ENCODE peak calls at places on chromosomes 16 and 17, in nine cellular contexts. W is endothelial cell, T is GM12865, D is epithelial cell of esophagus, C is RWPE1, U is Peyer's patch, J is HFFc6, F is cardiac muscle cell, E is A549. Y is an unnamed sample.

GRCh38 chr16:87391950-87392822 is at the start of gene MAP1LC3B:
- DNase-seq in C (peak; percentile 93), D (peak; percentile 96), J (peak; percentile 94), W (peak; percentile 99), U (peak; percentile 98), F (peak; percentile 97), T (peak; percentile 98), E (peak; percentile 95), Y (peak; percentile 95)

GRCh38 chr16:17658881-17659280 is 188.1 kb upstream of the XYLT1 start:
- DNase-seq in F (no peak), E (no peak), U (no peak), T (no peak), J (no peak), W (no peak), C (no peak), D (no peak), Y (no peak)

GRCh38 chr16:27097671-27098275 is 31.0 kb downstream of the C16orf82 start:
- DNase-seq in T (no peak), D (no peak), W (no peak), U (peak; percentile 53), E (no peak), C (no peak), F (no peak), J (no peak), Y (peak; percentile 35)

GRCh38 chr16:75244844-75245758 is 6.3 kb downstream of the BCAR1 start:
- DNase-seq in W (peak; percentile 79), C (peak; percentile 78), U (peak; percentile 80), D (peak; percentile 82), F (peak; percentile 90), E (peak; percentile 67), T (peak; percentile 43), J (peak; percentile 95), Y (peak; percentile 87)

GRCh38 chr16:17970366-17970765 is 366.2 kb downstream of the NPIPA8 start:
- DNase-seq in W (no peak), J (no peak), T (no peak), C (no peak), U (no peak), D (no peak), E (no peak), F (no peak), Y (no peak)

GRCh38 chr16:77711775-77712174 is 10.5 kb upstream of the NUDT7 start:
- DNase-seq in W (no peak), U (peak; percentile 65), F (no peak), E (no peak), C (no peak), T (no peak), D (no peak), J (no peak), Y (no peak)

GRCh38 chr17:31327534-31328526 is 6.4 kb upstream of the EVI2A start:
- DNase-seq in D (peak; percentile 83), C (peak; percentile 57), F (no peak), U (no peak), E (peak; percentile 19), J (peak; percentile 76), T (no peak), W (no peak), Y (peak; percentile 78)

GRCh38 chr17:55451203-55451641 is 29.6 kb upstream of the MMD start:
- DNase-seq in W (no peak), C (no peak), T (no peak), U (no peak), D (no peak), E (no peak), J (peak; percentile 25), F (peak; percentile 58), Y (no peak)

GRCh38 chr17:81187120-81187519 is 21.1 kb upstream of the AATK start:
- DNase-seq in F (no peak), T (no peak), J (no peak), U (no peak), D (no peak), W (no peak), E (no peak), C (no peak), Y (no peak)

GRCh38 chr16:64952177-64952576 is 169.7 kb downstream of the CDH11 start:
- DNase-seq in C (no peak), F (no peak), T (peak; percentile 5), W (no peak), D (peak; percentile 18), U (no peak), J (peak; percentile 31), E (no peak), Y (peak; percentile 70)

GRCh38 chr16:57826706-57827625 is 24.7 kb upstream of the KIFC3 start:
- DNase-seq in E (no peak), C (no peak), T (no peak), F (no peak), J (peak; percentile 9), U (peak; percentile 71), D (no peak), W (no peak), Y (no peak)

GRCh38 chr16:1036121-1036520 is 36.4 kb upstream of the SSTR5 start:
- DNase-seq in J (no peak), W (no peak), C (peak; percentile 14), T (no peak), D (no peak), U (no peak), E (no peak), F (peak; percentile 34), Y (no peak)

GRCh38 chr17:55513885-55514590 is 2.8 kb upstream of the SMIM36 start:
- DNase-seq in E (peak; percentile 61), W (peak; percentile 77), U (peak; percentile 90), C (peak; percentile 46), F (peak; percentile 83), J (peak; percentile 53), T (peak; percentile 84), D (peak; percentile 73), Y (peak; percentile 80)

GRCh38 chr16:20359997-20360396 is 7.5 kb upstream of the UMOD start:
- DNase-seq in C (no peak), T (no peak), W (peak; percentile 46), J (no peak), U (no peak), E (no peak), F (peak; percentile 47), D (no peak), Y (no peak)
- TF ChIP-seq CTCF in C (no peak), T (no peak), W (peak; percentile 32), J (no peak), U (no peak), E (peak; percentile 6), F (peak; percentile 15), D (no peak), Y (no peak)

GRCh38 chr17:58365980-58366595 is 14.1 kb upstream of the SUPT4H1 start:
- DNase-seq in W (no peak), T (no peak), E (no peak), J (no peak), F (no peak), U (no peak), C (no peak), D (no peak), Y (no peak)

GRCh38 chr17:58364270-58364942 is 12.4 kb upstream of the SUPT4H1 start:
- DNase-seq in T (no peak), W (no peak), C (peak; percentile 56), U (peak; percentile 70), D (peak; percentile 87), J (no peak), E (no peak), F (peak; percentile 44), Y (peak; percentile 15)

GRCh38 chr17:58367462-58367861 is 15.5 kb upstream of the SUPT4H1 start:
- DNase-seq in T (no peak), F (no peak), E (no peak), J (no peak), W (no peak), U (no peak), C (no peak), D (no peak), Y (no peak)

GRCh38 chr17:58363457-58364185 is 11.6 kb upstream of the SUPT4H1 start:
- DNase-seq in E (no peak), F (no peak), D (no peak), T (no peak), C (no peak), J (no peak), U (no peak), W (no peak), Y (no peak)

GRCh38 chr17:58365185-58365979 is 13.4 kb upstream of the SUPT4H1 start:
- DNase-seq in T (no peak), F (no peak), W (no peak), J (no peak), U (no peak), D (no peak), C (no peak), E (no peak), Y (no peak)
- TF ChIP-seq CTCF in T (no peak), F (no peak), W (no peak), J (no peak), U (no peak), D (no peak), C (no peak), E (no peak), Y (no peak)

GRCh38 chr16:71645450-71645849 is 19.5 kb downstream of the MARVELD3 start:
- DNase-seq in W (no peak), D (peak; percentile 71), J (peak; percentile 13), C (peak; percentile 42), T (peak; percentile 44), U (peak; percentile 55), F (peak; percentile 17), E (peak; percentile 70), Y (peak; percentile 34)
- TF ChIP-seq CTCF in W (peak; percentile 17), D (peak; percentile 69), J (peak; percentile 62), C (peak; percentile 21), T (peak; percentile 51), U (peak; percentile 32), F (peak; percentile 70), E (peak; percentile 39), Y (peak; percentile 24)

GRCh38 chr16:31073073-31073822 is 792 bp downstream of the ZNF668 start:
- DNase-seq in J (peak; percentile 83), U (peak; percentile 97), E (peak; percentile 92), C (peak; percentile 92), D (peak; percentile 97), F (peak; percentile 95), T (peak; percentile 90), W (peak; percentile 94), Y (peak; percentile 90)

GRCh38 chr16:31071861-31072260 is 2.2 kb downstream of the ZNF668 start:
- DNase-seq in E (no peak), U (no peak), C (no peak), F (no peak), W (no peak), T (peak; percentile 31), J (peak; percentile 81), D (peak; percentile 18), Y (peak; percentile 11)

GRCh38 chr16:31073823-31074072 is 292 bp downstream of the ZNF668 start:
- DNase-seq in F (no peak), E (no peak), U (no peak), C (no peak), D (no peak), W (no peak), J (no peak), T (no peak), Y (no peak)

GRCh38 chr16:31074073-31074813 is at the start of the genes ZNF646 and ZNF668:
- DNase-seq in D (peak; percentile 100), T (peak; percentile 100), W (peak; percentile 91), J (peak; percentile 99), F (peak; percentile 99), C (peak; percentile 96), E (peak; percentile 99), U (peak; percentile 100), Y (peak; percentile 98)

DNA sequence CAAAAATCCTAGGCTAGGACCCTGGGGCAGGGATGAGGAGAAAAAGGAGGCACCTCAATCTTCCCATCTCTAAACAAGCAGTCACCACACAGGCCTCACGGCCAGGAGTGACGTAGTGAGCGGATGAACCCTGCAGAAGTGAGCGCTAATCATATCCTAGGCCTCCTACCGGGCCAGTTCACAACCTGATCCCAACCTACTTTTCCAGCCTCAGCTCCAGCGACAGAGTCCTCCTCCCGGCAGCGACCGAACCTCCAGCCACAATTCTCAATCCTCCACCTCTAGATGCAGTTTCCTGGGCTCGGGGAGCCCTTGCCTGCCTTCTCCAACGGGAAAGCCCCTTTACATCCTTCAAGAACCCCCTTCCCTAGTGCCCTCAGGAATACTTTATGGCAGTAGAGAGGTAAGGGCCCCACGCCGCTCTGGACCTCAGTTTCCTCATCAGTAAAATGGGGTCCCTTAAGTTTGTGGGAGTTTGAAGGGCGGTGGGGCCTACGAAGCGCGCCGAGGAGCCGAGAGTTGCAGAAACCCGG is 1.4 kb downstream of the ZNF668 start:
- DNase-seq in E (peak; percentile 46), U (peak; percentile 67), J (peak; percentile 45), T (peak; percentile 56), C (peak; percentile 33), D (peak; percentile 57), W (peak; percentile 18), F (no peak), Y (peak; percentile 17)
- TF ChIP-seq CTCF in E (no peak), U (no peak), J (peak; percentile 11), T (no peak), C (no peak), D (no peak), W (no peak), F (no peak), Y (no peak)

Y was measured in MCF 10A.